ENCODE peak calls at places on chromosome 18, in eight cellular contexts. One of them, this sample, is unnamed.

GRCh38 chr18:79905389-79905911 is 46.0 kb downstream of the SLC66A2 start:
- DNase-seq in foreskin fibroblast: no peak
- DNase-seq in RWPE1: no peak
- DNase-seq in GM12865: no peak
- DNase-seq in fibroblast of villous mesenchyme: peak; percentile 69
- DNase-seq in SK-N-SH: no peak
- DNase-seq in foreskin keratinocyte: no peak
- DNase-seq in WTC11: no peak
- DNase-seq in this sample: no peak

GRCh38 chr18:31506024-31506742 is 8.2 kb downstream of the DSG2 start:
- DNase-seq in foreskin fibroblast: no peak
- DNase-seq in RWPE1: no peak
- DNase-seq in GM12865: no peak
- DNase-seq in fibroblast of villous mesenchyme: peak; percentile 22
- DNase-seq in SK-N-SH: no peak
- DNase-seq in foreskin keratinocyte: no peak
- DNase-seq in WTC11: no peak
- DNase-seq in this sample: no peak

GRCh38 chr18:52216104-52216503 is 123.9 kb upstream of the DCC start:
- DNase-seq in foreskin fibroblast: no peak
- DNase-seq in RWPE1: no peak
- DNase-seq in GM12865: no peak
- DNase-seq in fibroblast of villous mesenchyme: no peak
- DNase-seq in SK-N-SH: no peak
- DNase-seq in foreskin keratinocyte: no peak
- DNase-seq in WTC11: no peak
- DNase-seq in this sample: no peak

GRCh38 chr18:52409732-52410131 is 69.7 kb downstream of the DCC start:
- DNase-seq in foreskin fibroblast: no peak
- DNase-seq in RWPE1: peak; percentile 1
- DNase-seq in GM12865: peak; percentile 82
- DNase-seq in fibroblast of villous mesenchyme: no peak
- DNase-seq in SK-N-SH: no peak
- DNase-seq in foreskin keratinocyte: no peak
- DNase-seq in WTC11: no peak
- DNase-seq in this sample: no peak

GRCh38 chr18:45920367-45920766 is 46.8 kb downstream of the EPG5 start:
- DNase-seq in foreskin fibroblast: peak; percentile 83
- DNase-seq in RWPE1: peak; percentile 48
- DNase-seq in GM12865: peak; percentile 9
- DNase-seq in fibroblast of villous mesenchyme: peak; percentile 71
- DNase-seq in SK-N-SH: peak; percentile 68
- DNase-seq in foreskin keratinocyte: peak; percentile 49
- DNase-seq in WTC11: no peak
- DNase-seq in this sample: no peak

GRCh38 chr18:9437049-9437448 is 38.3 kb upstream of the RALBP1 start:
- DNase-seq in foreskin fibroblast: peak; percentile 51
- DNase-seq in RWPE1: no peak
- DNase-seq in GM12865: no peak
- DNase-seq in fibroblast of villous mesenchyme: peak; percentile 40
- DNase-seq in SK-N-SH: no peak
- DNase-seq in foreskin keratinocyte: no peak
- DNase-seq in WTC11: no peak
- DNase-seq in this sample: no peak

GRCh38 chr18:35050004-35050623 is 8.9 kb downstream of the MAPRE2 start:
- DNase-seq in foreskin fibroblast: no peak
- DNase-seq in RWPE1: no peak
- DNase-seq in GM12865: peak; percentile 16
- DNase-seq in fibroblast of villous mesenchyme: peak; percentile 52
- DNase-seq in SK-N-SH: no peak
- DNase-seq in foreskin keratinocyte: no peak
- DNase-seq in WTC11: no peak
- DNase-seq in this sample: no peak

GRCh38 chr18:79538635-79539034 is 141.0 kb upstream of the CTDP1 start:
- DNase-seq in foreskin fibroblast: no peak
- DNase-seq in RWPE1: no peak
- DNase-seq in GM12865: no peak
- DNase-seq in fibroblast of villous mesenchyme: no peak
- DNase-seq in SK-N-SH: no peak
- DNase-seq in foreskin keratinocyte: no peak
- DNase-seq in WTC11: no peak
- DNase-seq in this sample: no peak

DNA sequence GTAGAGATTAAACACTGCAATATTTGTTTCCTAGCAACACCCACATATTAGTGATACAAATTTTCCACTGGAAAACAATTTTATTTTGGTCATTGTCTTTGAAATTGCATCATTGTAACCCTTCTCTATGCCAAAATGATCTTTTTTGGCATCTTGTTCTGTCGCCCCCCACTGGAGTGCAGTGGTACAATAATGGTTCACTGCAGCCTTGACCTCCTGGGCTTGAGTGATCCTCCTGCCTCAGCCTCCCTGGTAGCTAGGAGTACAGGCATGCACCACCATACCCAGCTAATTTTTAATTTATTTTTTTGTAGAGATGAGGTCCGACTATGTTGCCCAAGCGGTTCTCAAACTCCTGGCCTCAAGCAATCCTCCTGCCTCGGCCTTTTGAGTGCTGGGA is 117.4 kb downstream of the PIK3C3 start:
- DNase-seq in foreskin fibroblast: no peak
- DNase-seq in RWPE1: no peak
- DNase-seq in GM12865: no peak
- DNase-seq in fibroblast of villous mesenchyme: no peak
- DNase-seq in SK-N-SH: no peak
- DNase-seq in foreskin keratinocyte: no peak
- DNase-seq in WTC11: no peak
- DNase-seq in this sample: no peak
- TF ChIP-seq CTCF in foreskin fibroblast: no peak
- TF ChIP-seq CTCF in RWPE1: no peak
- TF ChIP-seq CTCF in GM12865: no peak
- TF ChIP-seq CTCF in fibroblast of villous mesenchyme: no peak
- TF ChIP-seq CTCF in SK-N-SH: peak; percentile 40
- TF ChIP-seq CTCF in foreskin keratinocyte: peak; percentile 29
- TF ChIP-seq CTCF in WTC11: no peak
- TF ChIP-seq CTCF in this sample: peak; percentile 39

GRCh38 chr18:56995579-56996194 is 151.2 kb upstream of the BOD1L2 start:
- DNase-seq in foreskin fibroblast: no peak
- DNase-seq in RWPE1: no peak
- DNase-seq in GM12865: no peak
- DNase-seq in fibroblast of villous mesenchyme: no peak
- DNase-seq in SK-N-SH: peak; percentile 17
- DNase-seq in foreskin keratinocyte: no peak
- DNase-seq in WTC11: no peak
- DNase-seq in this sample: no peak
- TF ChIP-seq CTCF in foreskin fibroblast: no peak
- TF ChIP-seq CTCF in RWPE1: no peak
- TF ChIP-seq CTCF in GM12865: no peak
- TF ChIP-seq CTCF in fibroblast of villous mesenchyme: peak; percentile 16
- TF ChIP-seq CTCF in SK-N-SH: peak; percentile 12
- TF ChIP-seq CTCF in foreskin keratinocyte: no peak
- TF ChIP-seq CTCF in WTC11: no peak
- TF ChIP-seq CTCF in this sample: no peak

GRCh38 chr18:72086421-72086820 is 457.7 kb downstream of the CBLN2 start:
- DNase-seq in foreskin fibroblast: no peak
- DNase-seq in RWPE1: peak; percentile 0
- DNase-seq in GM12865: peak; percentile 2
- DNase-seq in fibroblast of villous mesenchyme: peak; percentile 0
- DNase-seq in SK-N-SH: no peak
- DNase-seq in foreskin keratinocyte: peak; percentile 6
- DNase-seq in WTC11: no peak
- DNase-seq in this sample: no peak
- TF ChIP-seq CTCF in foreskin fibroblast: no peak
- TF ChIP-seq CTCF in RWPE1: peak; percentile 61
- TF ChIP-seq CTCF in GM12865: peak; percentile 8
- TF ChIP-seq CTCF in fibroblast of villous mesenchyme: no peak
- TF ChIP-seq CTCF in SK-N-SH: peak; percentile 62
- TF ChIP-seq CTCF in foreskin keratinocyte: peak; percentile 50
- TF ChIP-seq CTCF in WTC11: no peak
- TF ChIP-seq CTCF in this sample: peak; percentile 19

GRCh38 chr18:66819235-66819634 is 215.3 kb upstream of the CDH19 start:
- DNase-seq in foreskin fibroblast: no peak
- DNase-seq in RWPE1: no peak
- DNase-seq in GM12865: no peak
- DNase-seq in fibroblast of villous mesenchyme: no peak
- DNase-seq in SK-N-SH: no peak
- DNase-seq in foreskin keratinocyte: no peak
- DNase-seq in WTC11: no peak
- DNase-seq in this sample: no peak
- TF ChIP-seq CTCF in foreskin fibroblast: no peak
- TF ChIP-seq CTCF in RWPE1: no peak
- TF ChIP-seq CTCF in GM12865: peak; percentile 10
- TF ChIP-seq CTCF in fibroblast of villous mesenchyme: no peak
- TF ChIP-seq CTCF in SK-N-SH: peak; percentile 46
- TF ChIP-seq CTCF in foreskin keratinocyte: no peak
- TF ChIP-seq CTCF in WTC11: peak; percentile 18
- TF ChIP-seq CTCF in this sample: peak; percentile 54

GRCh38 chr18:33916200-33916599 is 308.5 kb downstream of the NOL4 start:
- DNase-seq in foreskin fibroblast: no peak
- DNase-seq in RWPE1: no peak
- DNase-seq in GM12865: peak; percentile 10
- DNase-seq in fibroblast of villous mesenchyme: no peak
- DNase-seq in SK-N-SH: no peak
- DNase-seq in foreskin keratinocyte: no peak
- DNase-seq in WTC11: peak; percentile 26
- DNase-seq in this sample: no peak
- TF ChIP-seq CTCF in foreskin fibroblast: no peak
- TF ChIP-seq CTCF in RWPE1: no peak
- TF ChIP-seq CTCF in GM12865: peak; percentile 2
- TF ChIP-seq CTCF in fibroblast of villous mesenchyme: no peak
- TF ChIP-seq CTCF in SK-N-SH: no peak
- TF ChIP-seq CTCF in foreskin keratinocyte: no peak
- TF ChIP-seq CTCF in WTC11: no peak
- TF ChIP-seq CTCF in this sample: no peak

DNA sequence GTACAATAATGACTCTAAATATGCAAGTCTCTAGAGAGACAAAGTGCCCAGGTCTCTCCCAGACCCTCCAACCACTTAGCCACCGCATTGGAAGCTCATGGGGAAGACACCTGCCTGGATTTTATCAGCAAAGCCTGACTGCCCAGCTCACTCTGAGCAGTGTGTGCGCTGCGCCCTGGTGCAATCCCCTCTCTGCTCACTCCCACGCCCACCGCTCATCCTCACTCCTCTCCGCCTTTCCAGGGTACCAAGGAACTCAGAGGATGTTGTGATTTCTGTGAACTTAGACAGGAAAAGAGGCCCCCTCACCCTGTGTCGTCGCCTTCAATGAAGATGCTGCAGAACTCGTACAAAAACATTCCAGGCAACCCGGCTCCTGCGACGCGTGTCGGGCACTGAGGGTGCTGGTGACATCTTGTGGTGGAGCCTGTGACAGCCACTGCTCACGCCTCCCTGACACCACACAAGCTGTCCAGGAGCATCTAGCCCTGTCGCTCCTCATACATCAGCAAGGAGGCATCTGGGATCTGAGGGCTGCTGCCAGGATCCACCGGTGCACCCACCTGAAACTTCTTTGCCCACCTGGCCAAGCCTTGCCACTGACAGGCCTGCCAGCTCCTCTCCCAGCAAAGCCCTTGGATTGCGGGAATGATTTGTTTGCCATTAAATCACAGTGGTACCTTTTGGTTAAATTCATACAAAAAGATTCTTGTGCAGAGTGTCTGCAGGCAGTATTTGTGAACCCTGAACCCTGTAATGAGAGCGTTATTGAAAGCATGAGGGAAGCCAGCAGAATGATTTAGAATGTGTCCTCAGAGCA is 220.4 kb downstream of the ZNF516 start:
- DNase-seq in foreskin fibroblast: no peak
- DNase-seq in RWPE1: no peak
- DNase-seq in GM12865: peak; percentile 18
- DNase-seq in fibroblast of villous mesenchyme: no peak
- DNase-seq in SK-N-SH: peak; percentile 71
- DNase-seq in foreskin keratinocyte: no peak
- DNase-seq in WTC11: peak; percentile 58
- DNase-seq in this sample: peak; percentile 45
- TF ChIP-seq CTCF in foreskin fibroblast: no peak
- TF ChIP-seq CTCF in RWPE1: peak; percentile 22
- TF ChIP-seq CTCF in GM12865: peak; percentile 16
- TF ChIP-seq CTCF in fibroblast of villous mesenchyme: no peak
- TF ChIP-seq CTCF in SK-N-SH: no peak
- TF ChIP-seq CTCF in foreskin keratinocyte: peak; percentile 29
- TF ChIP-seq CTCF in WTC11: no peak
- TF ChIP-seq CTCF in this sample: no peak

GRCh38 chr18:47931707-47932103 is 1.2 kb upstream of the SMAD2 start:
- DNase-seq in foreskin fibroblast: peak; percentile 26
- DNase-seq in RWPE1: no peak
- DNase-seq in GM12865: peak; percentile 54
- DNase-seq in fibroblast of villous mesenchyme: peak; percentile 23
- DNase-seq in SK-N-SH: peak; percentile 29
- DNase-seq in foreskin keratinocyte: no peak
- DNase-seq in WTC11: peak; percentile 19
- DNase-seq in this sample: peak; percentile 18
- TF ChIP-seq CTCF in foreskin fibroblast: peak; percentile 2
- TF ChIP-seq CTCF in RWPE1: peak; percentile 20
- TF ChIP-seq CTCF in GM12865: peak; percentile 7
- TF ChIP-seq CTCF in fibroblast of villous mesenchyme: no peak
- TF ChIP-seq CTCF in SK-N-SH: no peak
- TF ChIP-seq CTCF in foreskin keratinocyte: peak; percentile 53
- TF ChIP-seq CTCF in WTC11: no peak
- TF ChIP-seq CTCF in this sample: no peak

GRCh38 chr18:57137847-57138246 is 9.0 kb upstream of the BOD1L2 start:
- DNase-seq in foreskin fibroblast: no peak
- DNase-seq in RWPE1: no peak
- DNase-seq in GM12865: no peak
- DNase-seq in fibroblast of villous mesenchyme: no peak
- DNase-seq in SK-N-SH: no peak
- DNase-seq in foreskin keratinocyte: no peak
- DNase-seq in WTC11: no peak
- DNase-seq in this sample: no peak

GRCh38 chr18:57141208-57142129 is 5.4 kb upstream of the BOD1L2 start:
- DNase-seq in foreskin fibroblast: no peak
- DNase-seq in RWPE1: peak; percentile 3
- DNase-seq in GM12865: no peak
- DNase-seq in fibroblast of villous mesenchyme: no peak
- DNase-seq in SK-N-SH: no peak
- DNase-seq in foreskin keratinocyte: peak; percentile 7
- DNase-seq in WTC11: no peak
- DNase-seq in this sample: no peak

GRCh38 chr18:57131782-57132181 is 15.1 kb upstream of the BOD1L2 start:
- DNase-seq in foreskin fibroblast: no peak
- DNase-seq in RWPE1: no peak
- DNase-seq in GM12865: no peak
- DNase-seq in fibroblast of villous mesenchyme: no peak
- DNase-seq in SK-N-SH: no peak
- DNase-seq in foreskin keratinocyte: no peak
- DNase-seq in WTC11: no peak
- DNase-seq in this sample: no peak

GRCh38 chr18:57134564-57135211 is 12.2 kb upstream of the BOD1L2 start:
- DNase-seq in foreskin fibroblast: no peak
- DNase-seq in RWPE1: no peak
- DNase-seq in GM12865: no peak
- DNase-seq in fibroblast of villous mesenchyme: no peak
- DNase-seq in SK-N-SH: no peak
- DNase-seq in foreskin keratinocyte: no peak
- DNase-seq in WTC11: no peak
- DNase-seq in this sample: no peak

GRCh38 chr18:57135705-57136104 is 11.2 kb upstream of the BOD1L2 start:
- DNase-seq in foreskin fibroblast: no peak
- DNase-seq in RWPE1: no peak
- DNase-seq in GM12865: no peak
- DNase-seq in fibroblast of villous mesenchyme: no peak
- DNase-seq in SK-N-SH: no peak
- DNase-seq in foreskin keratinocyte: no peak
- DNase-seq in WTC11: no peak
- DNase-seq in this sample: no peak
- TF ChIP-seq CTCF in foreskin fibroblast: no peak
- TF ChIP-seq CTCF in RWPE1: no peak
- TF ChIP-seq CTCF in GM12865: no peak
- TF ChIP-seq CTCF in fibroblast of villous mesenchyme: no peak
- TF ChIP-seq CTCF in SK-N-SH: peak; percentile 13
- TF ChIP-seq CTCF in foreskin keratinocyte: no peak
- TF ChIP-seq CTCF in WTC11: peak; percentile 17
- TF ChIP-seq CTCF in this sample: peak; percentile 49

GRCh38 chr18:7164610-7165009 is 47.0 kb upstream of the LAMA1 start:
- DNase-seq in foreskin fibroblast: peak; percentile 27
- DNase-seq in RWPE1: no peak
- DNase-seq in GM12865: no peak
- DNase-seq in fibroblast of villous mesenchyme: peak; percentile 14
- DNase-seq in SK-N-SH: no peak
- DNase-seq in foreskin keratinocyte: no peak
- DNase-seq in WTC11: no peak
- DNase-seq in this sample: peak; percentile 15
- TF ChIP-seq CTCF in foreskin fibroblast: peak; percentile 56
- TF ChIP-seq CTCF in RWPE1: no peak
- TF ChIP-seq CTCF in GM12865: peak; percentile 16
- TF ChIP-seq CTCF in fibroblast of villous mesenchyme: peak; percentile 30
- TF ChIP-seq CTCF in SK-N-SH: peak; percentile 14
- TF ChIP-seq CTCF in foreskin keratinocyte: peak; percentile 55
- TF ChIP-seq CTCF in WTC11: no peak
- TF ChIP-seq CTCF in this sample: no peak